ENCODE peak calls at places on chromosomes 3 and 15, in eight cellular contexts. K, Y, F, E, O, B, G and L are unnamed samples. For H3K9me3 and H3K27me3, the result is how much of the 10 kb centered on the place peaks cover.

GRCh38 chr15:99485153-99485947 is 80.4 kb upstream of the MEF2A start:
- DNase-seq in K (peak), B (no peak), Y (no peak), E (peak), O (no peak), G (no peak), F (no peak), L (no peak)

GRCh38 chr3:104510091-104510860 is 856.4 kb upstream of the ALCAM start:
- DNase-seq in Y (no peak), K (no peak), E (no peak), G (no peak), B (no peak), O (no peak), F (no peak), L (no peak)

GRCh38 chr3:125479091-125479490 is 40.9 kb downstream of the SNX4 start:
- DNase-seq in G (no peak), B (no peak), Y (no peak), E (no peak), F (no peak), K (no peak), O (no peak), L (no peak)

GRCh38 chr3:94162700-94163099 is 99.8 kb downstream of the NSUN3 start:
- DNase-seq in F (no peak), E (no peak), O (peak), Y (no peak), G (no peak), K (no peak), B (no peak), L (no peak)

GRCh38 chr15:45199136-45199810 is 11.5 kb upstream of the SHF start:
- DNase-seq in F (peak), G (no peak), K (no peak), B (no peak), E (no peak), O (peak), Y (no peak), L (peak)

GRCh38 chr15:42062284-42062806 is 32.0 kb downstream of the PLA2G4D start:
- DNase-seq in K (no peak), G (no peak), O (no peak), B (no peak), Y (no peak), E (no peak), F (no peak), L (no peak)

GRCh38 chr3:116046350-116046749 is 398.9 kb downstream of the LSAMP start:
- DNase-seq in O (no peak), G (no peak), E (no peak), F (peak), B (no peak), K (no peak), Y (no peak), L (no peak)

GRCh38 chr15:53498996-53499395 is 260.5 kb downstream of the WDR72 start:
- DNase-seq in B (no peak), O (no peak), E (no peak), F (no peak), K (no peak), G (no peak), Y (no peak), L (no peak)

GRCh38 chr3:51375136-51375535 is 10.0 kb upstream of the MANF start:
- DNase-seq in E (no peak), F (no peak), G (no peak), K (no peak), B (no peak), Y (no peak), O (no peak), L (no peak)

GRCh38 chr3:43497905-43498365 is 123.9 kb downstream of the ANO10 start:
- DNase-seq in Y (no peak), B (peak), E (no peak), K (no peak), O (peak), G (no peak), F (no peak), L (no peak)

GRCh38 chr3:182979103-182979697 is 1.1 kb downstream of the DCUN1D1 start:
- DNase-seq in Y (no peak), B (no peak), O (peak), K (no peak), G (no peak), F (peak), E (no peak), L (peak)

GRCh38 chr3:42719002-42719401 is 16.4 kb upstream of the HHATL start:
- DNase-seq in E (peak), Y (no peak), O (no peak), K (peak), F (no peak), B (no peak), G (no peak), L (peak)

GRCh38 chr15:60804986-60805949 is 326.3 kb upstream of the ICE2 start:
- DNase-seq in F (no peak), G (no peak), E (peak), K (peak), O (peak), B (peak), Y (peak), L (no peak)

GRCh38 chr15:47293763-47294162 is 423.5 kb upstream of the SEMA6D start:
- DNase-seq in K (peak), B (peak), G (peak), Y (peak), E (peak), O (peak), F (peak), L (no peak)

GRCh38 chr3:159814161-159814560 is 174.5 kb upstream of the IL12A start:
- DNase-seq in E (no peak), Y (no peak), F (no peak), B (no peak), G (no peak), K (no peak), O (peak), L (no peak)

GRCh38 chr3:34090876-34091275 is 292.4 kb downstream of the PDCD6IP start:
- DNase-seq in E (no peak), Y (no peak), G (no peak), F (no peak), O (no peak), B (no peak), K (no peak), L (no peak)

GRCh38 chr15:92322566-92323355 is 70.9 kb upstream of the ST8SIA2 start:
- DNase-seq in E (no peak), G (no peak), O (no peak), F (no peak), Y (no peak), K (no peak), B (no peak), L (no peak)

GRCh38 chr15:78056714-78057269 is 20.7 kb downstream of the TBC1D2B start:
- DNase-seq in E (peak), O (peak), K (no peak), G (no peak), B (peak), F (no peak), Y (no peak), L (no peak)

GRCh38 chr15:95296626-95297025 is 1033.9 kb upstream of the NR2F2 start:
- DNase-seq in K (no peak), E (no peak), O (no peak), F (no peak), G (no peak), B (no peak), Y (no peak), L (no peak)

GRCh38 chr3:192275741-192276355 is 451.5 kb downstream of the FGF12 start:
- DNase-seq in E (no peak), K (no peak), O (peak), B (no peak), G (no peak), Y (no peak), F (no peak), L (no peak)

GRCh38 chr3:14803101-14803980 is 15.4 kb upstream of the FGD5 start:
- DNase-seq in O (no peak), F (no peak), K (no peak), B (no peak), Y (no peak), E (no peak), G (peak), L (no peak)

GRCh38 chr3:122689587-122689986 is 8.9 kb downstream of the PARP14 start:
- DNase-seq in E (no peak), F (no peak), K (no peak), O (peak), Y (no peak), G (no peak), B (no peak), L (no peak)

GRCh38 chr3:86990734-86991481 is at the start of gene VGLL3:
- DNase-seq in K (peak), F (peak), B (peak), E (peak), Y (no peak), O (peak), G (peak), L (peak)

GRCh38 chr15:90305932-90306331 is 40.5 kb downstream of the NGRN start:
- DNase-seq in G (no peak), O (peak), E (no peak), K (no peak), B (no peak), F (no peak), Y (no peak), L (no peak)

GRCh38 chr15:85702321-85703230 is 92.1 kb downstream of the KLHL25 start:
- DNase-seq in F (peak), G (no peak), Y (no peak), K (no peak), O (peak), B (no peak), E (no peak), L (peak)

GRCh38 chr3:152254031-152254430 is 14.7 kb upstream of the MBNL1 start:
- DNase-seq in Y (no peak), B (no peak), K (no peak), G (no peak), F (no peak), E (no peak), O (no peak), L (no peak)

GRCh38 chr3:106097817-106098410 is 229.1 kb upstream of the CBLB start:
- DNase-seq in G (no peak), K (no peak), F (no peak), Y (no peak), E (no peak), B (no peak), O (peak), L (no peak)

GRCh38 chr15:90059208-90059985 is 42.9 kb downstream of the IDH2 start:
- DNase-seq in F (no peak), E (peak), Y (peak), G (peak), K (no peak), B (peak), O (peak), L (no peak)

GRCh38 chr3:41523897-41524296 is 324.6 kb downstream of the CTNNB1 start:
- DNase-seq in Y (no peak), F (no peak), E (no peak), B (no peak), O (no peak), G (no peak), K (no peak), L (no peak)
- H3K9me3 ChIP-seq in Y (under half), F (under half), E (under half), B (under half), O (under half), G (under half), K (under half), L (under half)

GRCh38 chr3:194314669-194315068 is 36.5 kb downstream of the CPN2 start:
- DNase-seq in F (no peak), Y (no peak), E (peak), O (no peak), G (no peak), K (no peak), B (no peak), L (no peak)
- H3K4me3 ChIP-seq in F (no peak), Y (no peak), E (no peak), O (peak), G (no peak), K (peak), B (no peak), L (no peak)

DNA sequence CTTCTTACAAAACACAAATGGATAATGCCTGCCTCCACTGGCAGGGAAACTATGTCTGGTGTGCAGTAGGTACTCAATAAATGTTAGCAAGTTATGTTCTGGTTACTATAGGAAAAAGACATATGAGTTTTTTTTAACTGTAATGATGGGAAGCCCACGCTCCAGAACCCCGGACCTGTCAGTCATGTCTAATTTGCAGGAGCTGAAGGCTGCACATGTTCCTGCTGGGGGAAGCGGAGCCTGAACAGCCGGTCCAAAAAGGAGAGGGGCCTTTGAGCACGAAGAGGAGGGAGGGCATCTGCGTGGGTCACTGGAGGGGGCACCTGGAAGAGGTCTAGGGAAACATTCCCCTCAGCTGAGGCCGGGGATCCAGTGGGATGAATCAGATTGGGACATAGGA is 113.2 kb downstream of the DGKG start:
- DNase-seq in E (no peak), K (no peak), O (no peak), B (no peak), F (no peak), Y (no peak), G (no peak), L (no peak)
- H3K27me3 ChIP-seq in E (under half), K (under half), O (under half), B (under half), F (under half), Y (under half), G (under half), L (under half)

DNA sequence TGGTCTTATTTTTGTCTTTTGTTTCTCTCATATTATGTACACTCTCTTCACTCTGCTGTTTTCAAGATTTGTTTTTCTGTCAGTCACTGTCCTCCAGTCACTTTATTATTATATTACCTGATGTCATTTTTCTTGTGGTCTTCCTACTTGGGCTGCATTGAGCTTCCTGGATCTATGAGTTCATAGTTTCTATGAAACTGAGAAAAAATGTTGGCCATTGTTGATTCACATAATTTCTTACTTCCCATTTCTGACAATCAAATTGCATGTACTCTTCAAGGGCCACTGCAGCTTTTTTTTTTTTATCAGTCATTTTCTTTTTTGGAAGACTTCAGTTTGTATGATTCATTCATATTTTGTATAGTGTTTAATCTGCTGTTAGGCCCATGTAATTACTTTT is 1180.6 kb upstream of the GBE1 start:
- DNase-seq in F (no peak), O (no peak), B (no peak), G (no peak), E (no peak), Y (no peak), K (no peak), L (no peak)
- H3K9me3 ChIP-seq in F (under half), O (under half), B (under half), G (under half), E (under half), Y (under half), K (under half), L (under half)

DNA sequence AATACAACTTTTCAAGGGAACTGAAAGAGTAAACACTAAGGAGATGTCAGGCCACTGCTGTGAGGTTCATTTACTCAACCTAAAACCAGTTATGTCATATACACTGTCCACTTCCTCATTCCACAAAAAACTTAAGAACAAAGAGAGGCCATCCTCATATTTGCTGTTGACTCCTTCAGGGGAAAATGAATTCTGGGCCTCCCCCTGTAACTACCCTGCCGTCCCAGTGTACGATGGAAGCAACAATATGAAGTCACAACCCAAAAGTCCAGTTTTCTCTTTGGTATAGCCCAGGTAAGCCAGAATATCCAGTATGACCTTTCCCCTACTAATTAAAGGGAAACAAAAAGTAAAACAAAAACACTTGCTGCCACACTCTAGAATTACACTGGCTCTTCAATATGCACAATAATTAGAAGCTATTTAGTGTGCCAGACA is 16.2 kb downstream of the CEP152 start:
- DNase-seq in Y (no peak), G (no peak), F (no peak), O (no peak), K (no peak), B (no peak), E (no peak), L (no peak)
- H3K4me3 ChIP-seq in Y (no peak), G (no peak), F (no peak), O (no peak), K (no peak), B (peak), E (no peak), L (no peak)

DNA sequence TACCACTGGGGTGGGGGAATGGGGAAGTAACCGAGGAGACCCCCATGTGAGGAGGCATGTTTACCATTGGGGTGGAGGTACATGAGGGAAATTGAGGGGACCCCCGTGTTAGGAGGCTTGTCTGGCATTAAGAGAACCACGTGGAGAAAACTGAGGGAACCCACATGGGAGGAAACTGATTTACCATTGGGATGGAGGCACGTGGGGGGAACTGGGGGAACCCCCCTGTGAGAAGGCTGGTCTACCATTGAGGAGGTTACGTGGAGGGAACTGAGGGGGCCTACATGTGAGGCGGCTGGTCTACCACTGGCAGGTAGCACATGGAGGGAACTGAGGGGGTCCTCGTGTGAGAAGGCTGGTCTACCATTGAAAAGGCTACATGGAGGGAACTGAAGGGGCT is 159.4 kb downstream of the FBLN2 start:
- DNase-seq in B (peak), O (no peak), K (peak), Y (no peak), G (peak), E (no peak), F (no peak), L (no peak)
- H3K27me3 ChIP-seq in B (under half), O (under half), K (under half), Y (under half), G (under half), E (under half), F (under half), L (under half)

GRCh38 chr3:99131876-99132275 is 230.4 kb upstream of the DCBLD2 start:
- DNase-seq in B (no peak), G (no peak), K (no peak), F (no peak), E (no peak), Y (no peak), O (peak), L (no peak)
- H3K9me3 ChIP-seq in B (under half), G (under half), K (under half), F (under half), E (under half), Y (under half), O (under half), L (under half)